ENCODE peak calls at places on chromosomes 1 and 21, in six cellular contexts. One of them, this sample, is unnamed. For H3K27me3, the result is how much of the 10 kb centered on the place peaks cover.

GRCh38 chr1:216665381-216665780 is 57.8 kb downstream of the ESRRG start:
- DNase-seq in breast epithelium: no peak
- DNase-seq in sigmoid colon: no peak
- DNase-seq in stomach: no peak
- DNase-seq in tibial nerve: no peak
- DNase-seq in heart left ventricle: no peak
- DNase-seq in this sample: no peak

GRCh38 chr21:40466893-40467483 is 380.0 kb downstream of the DSCAM start:
- DNase-seq in breast epithelium: no peak
- DNase-seq in sigmoid colon: no peak
- DNase-seq in stomach: no peak
- DNase-seq in tibial nerve: no peak
- DNase-seq in heart left ventricle: no peak
- DNase-seq in this sample: no peak

GRCh38 chr21:21196848-21197247 is 198.6 kb downstream of the NCAM2 start:
- DNase-seq in breast epithelium: no peak
- DNase-seq in sigmoid colon: no peak
- DNase-seq in stomach: no peak
- DNase-seq in tibial nerve: no peak
- DNase-seq in heart left ventricle: no peak
- DNase-seq in this sample: no peak

GRCh38 chr21:17542371-17542992 is 29.6 kb downstream of the CXADR start:
- DNase-seq in breast epithelium: no peak
- DNase-seq in sigmoid colon: no peak
- DNase-seq in stomach: no peak
- DNase-seq in tibial nerve: no peak
- DNase-seq in heart left ventricle: no peak
- DNase-seq in this sample: no peak

GRCh38 chr1:197343663-197344273 is 75.7 kb downstream of the CRB1 start:
- DNase-seq in breast epithelium: no peak
- DNase-seq in sigmoid colon: no peak
- DNase-seq in stomach: no peak
- DNase-seq in tibial nerve: no peak
- DNase-seq in heart left ventricle: no peak
- DNase-seq in this sample: no peak

GRCh38 chr1:94047914-94048313 is 73.0 kb downstream of the ABCA4 start:
- DNase-seq in breast epithelium: no peak
- DNase-seq in sigmoid colon: no peak
- DNase-seq in stomach: no peak
- DNase-seq in tibial nerve: no peak
- DNase-seq in heart left ventricle: no peak
- DNase-seq in this sample: no peak

GRCh38 chr1:69138172-69138571 is 429.6 kb upstream of the LRRC7 start:
- DNase-seq in breast epithelium: no peak
- DNase-seq in sigmoid colon: no peak
- DNase-seq in stomach: no peak
- DNase-seq in tibial nerve: no peak
- DNase-seq in heart left ventricle: no peak
- DNase-seq in this sample: no peak

GRCh38 chr1:161185282-161185682 is 8.0 kb upstream of the B4GALT3 start:
- DNase-seq in breast epithelium: no peak
- DNase-seq in sigmoid colon: peak
- DNase-seq in stomach: peak
- DNase-seq in tibial nerve: no peak
- DNase-seq in heart left ventricle: peak
- DNase-seq in this sample: no peak

GRCh38 chr1:227356582-227357228 is 38.4 kb upstream of the CDC42BPA start:
- DNase-seq in breast epithelium: no peak
- DNase-seq in sigmoid colon: no peak
- DNase-seq in stomach: peak
- DNase-seq in tibial nerve: no peak
- DNase-seq in heart left ventricle: no peak
- DNase-seq in this sample: no peak

GRCh38 chr1:5933050-5933449 is 59.2 kb downstream of the NPHP4 start:
- DNase-seq in breast epithelium: no peak
- DNase-seq in sigmoid colon: no peak
- DNase-seq in stomach: no peak
- DNase-seq in tibial nerve: no peak
- DNase-seq in heart left ventricle: no peak
- DNase-seq in this sample: peak

GRCh38 chr1:20073247-20073646 is 3.3 kb downstream of the PLA2G5 start:
- DNase-seq in breast epithelium: no peak
- DNase-seq in sigmoid colon: peak
- DNase-seq in stomach: no peak
- DNase-seq in tibial nerve: no peak
- DNase-seq in heart left ventricle: no peak
- DNase-seq in this sample: peak

GRCh38 chr1:96473791-96474452 is 247.7 kb upstream of the PTBP2 start:
- DNase-seq in breast epithelium: no peak
- DNase-seq in sigmoid colon: no peak
- DNase-seq in stomach: no peak
- DNase-seq in tibial nerve: no peak
- DNase-seq in heart left ventricle: no peak
- DNase-seq in this sample: no peak

GRCh38 chr1:63322944-63323865 is 838 bp downstream of the FOXD3 start:
- DNase-seq in breast epithelium: no peak
- DNase-seq in sigmoid colon: peak
- DNase-seq in stomach: no peak
- DNase-seq in tibial nerve: no peak
- DNase-seq in heart left ventricle: no peak
- DNase-seq in this sample: no peak

GRCh38 chr1:51644533-51645197 is 27.8 kb downstream of the OSBPL9 start:
- DNase-seq in breast epithelium: no peak
- DNase-seq in sigmoid colon: peak
- DNase-seq in stomach: no peak
- DNase-seq in tibial nerve: no peak
- DNase-seq in heart left ventricle: peak
- DNase-seq in this sample: no peak

GRCh38 chr21:34880401-34880800 is 168.7 kb downstream of the RUNX1 start:
- DNase-seq in breast epithelium: no peak
- DNase-seq in sigmoid colon: no peak
- DNase-seq in stomach: no peak
- DNase-seq in tibial nerve: no peak
- DNase-seq in heart left ventricle: no peak
- DNase-seq in this sample: no peak
- H3K27me3 ChIP-seq in breast epithelium: under half
- H3K27me3 ChIP-seq in sigmoid colon: under half
- H3K27me3 ChIP-seq in stomach: under half
- H3K27me3 ChIP-seq in tibial nerve: under half
- H3K27me3 ChIP-seq in heart left ventricle: under half
- H3K27me3 ChIP-seq in this sample: under half

DNA sequence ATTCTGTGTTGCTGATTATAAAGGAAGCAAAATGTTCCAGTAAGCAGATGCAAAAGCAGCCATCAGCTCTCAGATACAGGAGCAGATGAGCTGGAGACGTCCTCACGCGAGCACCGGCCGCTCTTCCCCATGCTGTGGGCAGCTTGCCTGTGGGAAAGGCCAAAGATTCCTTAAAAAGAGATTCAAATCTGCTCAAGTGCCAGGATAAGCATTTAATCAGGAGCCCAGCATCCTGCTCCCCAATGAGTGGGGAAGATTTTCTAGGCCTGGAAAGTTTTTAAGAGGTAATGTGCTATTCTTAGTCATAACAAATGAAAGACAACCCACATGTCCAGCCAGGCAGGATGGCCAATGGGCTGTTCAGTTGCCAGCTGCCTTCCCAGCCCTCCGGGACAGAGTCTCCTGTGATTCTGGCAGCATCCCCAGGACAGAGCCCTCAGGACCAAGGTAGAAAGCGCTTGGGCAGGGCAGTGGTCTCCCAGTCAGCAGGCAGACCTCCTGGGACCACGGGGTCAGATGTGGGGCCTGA is 108.2 kb upstream of the TMPRSS2 start:
- DNase-seq in breast epithelium: no peak
- DNase-seq in sigmoid colon: peak
- DNase-seq in stomach: no peak
- DNase-seq in tibial nerve: no peak
- DNase-seq in heart left ventricle: no peak
- DNase-seq in this sample: no peak
- TF ChIP-seq POLR2A in breast epithelium: no peak
- TF ChIP-seq POLR2A in sigmoid colon: no peak
- TF ChIP-seq POLR2A in stomach: no peak
- TF ChIP-seq POLR2A in tibial nerve: no peak
- TF ChIP-seq POLR2A in heart left ventricle: no peak
- TF ChIP-seq POLR2A in this sample: no peak

GRCh38 chr1:1438531-1439381 is 3.3 kb downstream of the VWA1 start:
- DNase-seq in breast epithelium: no peak
- DNase-seq in sigmoid colon: no peak
- DNase-seq in stomach: no peak
- DNase-seq in tibial nerve: no peak
- DNase-seq in heart left ventricle: no peak
- DNase-seq in this sample: no peak

GRCh38 chr1:1436634-1437032 is 1.1 kb downstream of the VWA1 start:
- DNase-seq in breast epithelium: no peak
- DNase-seq in sigmoid colon: no peak
- DNase-seq in stomach: no peak
- DNase-seq in tibial nerve: no peak
- DNase-seq in heart left ventricle: no peak
- DNase-seq in this sample: no peak

GRCh38 chr1:1437033-1437903 is 1.8 kb downstream of the VWA1 start:
- DNase-seq in breast epithelium: no peak
- DNase-seq in sigmoid colon: no peak
- DNase-seq in stomach: no peak
- DNase-seq in tibial nerve: no peak
- DNase-seq in heart left ventricle: no peak
- DNase-seq in this sample: no peak

GRCh38 chr1:1439550-1440261 is 4.2 kb downstream of the VWA1 start:
- DNase-seq in breast epithelium: no peak
- DNase-seq in sigmoid colon: no peak
- DNase-seq in stomach: no peak
- DNase-seq in tibial nerve: no peak
- DNase-seq in heart left ventricle: no peak
- DNase-seq in this sample: no peak

DNA sequence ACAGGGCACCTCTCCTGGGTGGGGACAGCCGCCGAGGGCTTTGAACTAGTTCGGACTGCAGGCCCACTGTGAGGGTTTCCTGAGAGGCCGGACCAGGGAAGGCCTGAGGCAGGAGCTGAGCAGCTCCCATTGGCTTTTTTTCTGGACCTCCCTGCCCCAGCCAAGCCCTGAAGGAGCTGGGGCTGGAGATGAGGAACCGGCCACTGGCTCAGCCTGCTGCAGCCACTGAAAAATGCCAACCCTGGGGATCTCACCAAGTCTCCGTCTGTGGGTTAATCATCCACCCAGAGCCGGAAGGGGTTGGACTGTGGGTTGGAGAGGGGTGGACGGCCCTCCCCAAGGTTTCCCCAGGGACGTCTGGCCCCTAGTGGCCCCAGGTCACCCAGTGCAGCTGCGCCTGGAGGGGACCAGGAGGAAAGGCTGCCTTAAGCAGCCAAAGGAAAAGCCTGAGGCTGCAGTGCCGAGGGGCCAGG is 2.5 kb downstream of the VWA1 start:
- DNase-seq in breast epithelium: no peak
- DNase-seq in sigmoid colon: no peak
- DNase-seq in stomach: peak
- DNase-seq in tibial nerve: no peak
- DNase-seq in heart left ventricle: no peak
- DNase-seq in this sample: no peak
- H3K27me3 ChIP-seq in breast epithelium: under half
- H3K27me3 ChIP-seq in sigmoid colon: under half
- H3K27me3 ChIP-seq in stomach: under half
- H3K27me3 ChIP-seq in tibial nerve: under half
- H3K27me3 ChIP-seq in heart left ventricle: under half
- H3K27me3 ChIP-seq in this sample: under half

GRCh38 chr1:3312894-3313578 is 141.4 kb upstream of the ARHGEF16 start:
- DNase-seq in breast epithelium: peak
- DNase-seq in sigmoid colon: peak
- DNase-seq in stomach: peak
- DNase-seq in tibial nerve: peak
- DNase-seq in heart left ventricle: peak
- DNase-seq in this sample: no peak
- TF ChIP-seq POLR2A in breast epithelium: no peak
- TF ChIP-seq POLR2A in sigmoid colon: peak
- TF ChIP-seq POLR2A in stomach: no peak
- TF ChIP-seq POLR2A in tibial nerve: peak
- TF ChIP-seq POLR2A in heart left ventricle: peak
- TF ChIP-seq POLR2A in this sample: no peak

GRCh38 chr1:162987866-162988265 is 81.3 kb upstream of the RGS4 start:
- DNase-seq in breast epithelium: no peak
- DNase-seq in sigmoid colon: no peak
- DNase-seq in stomach: no peak
- DNase-seq in tibial nerve: no peak
- DNase-seq in heart left ventricle: no peak
- DNase-seq in this sample: no peak
- H3K27me3 ChIP-seq in breast epithelium: under half
- H3K27me3 ChIP-seq in sigmoid colon: under half
- H3K27me3 ChIP-seq in stomach: under half
- H3K27me3 ChIP-seq in tibial nerve: under half
- H3K27me3 ChIP-seq in heart left ventricle: under half
- H3K27me3 ChIP-seq in this sample: under half

DNA sequence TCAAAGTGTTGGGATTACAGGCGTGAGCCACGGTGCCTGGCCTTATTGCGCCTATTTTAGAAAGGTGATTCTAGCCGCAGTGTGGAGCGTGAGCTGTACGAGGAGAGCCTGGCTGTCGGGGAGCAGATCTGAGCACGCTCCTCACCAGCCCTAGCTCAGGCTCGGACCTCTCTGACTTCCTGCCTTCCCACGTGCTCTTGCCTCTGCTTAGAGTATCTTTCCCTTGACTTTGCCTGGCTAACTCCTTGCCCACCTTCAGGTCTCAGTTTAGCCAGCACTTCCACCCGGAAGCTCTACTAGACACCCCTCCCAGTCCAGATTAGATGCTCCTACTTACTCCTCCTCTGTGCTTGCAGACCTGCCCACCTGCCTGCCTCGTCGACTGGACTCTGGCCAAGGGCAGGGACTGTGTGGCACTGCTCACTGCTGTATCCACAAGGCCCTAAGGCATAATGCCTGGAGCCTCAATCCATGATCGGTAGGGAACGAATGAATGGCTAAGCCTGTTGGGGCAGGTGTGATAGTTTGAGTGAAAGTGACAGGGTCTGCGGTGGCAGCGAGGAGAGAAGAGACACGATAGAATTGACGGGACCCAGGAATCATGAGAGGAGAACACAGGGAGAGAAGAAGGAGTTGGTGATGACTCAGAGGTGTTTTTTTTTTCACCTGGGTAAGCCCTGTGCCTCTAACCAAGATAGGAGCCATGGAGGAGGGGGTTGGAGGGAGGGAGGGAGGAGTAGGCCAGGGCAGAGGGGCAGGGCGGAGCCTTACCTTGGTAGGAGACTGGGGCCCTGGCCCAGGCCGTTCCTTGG is 28.1 kb upstream of the WASF2 start:
- DNase-seq in breast epithelium: no peak
- DNase-seq in sigmoid colon: no peak
- DNase-seq in stomach: peak
- DNase-seq in tibial nerve: no peak
- DNase-seq in heart left ventricle: no peak
- DNase-seq in this sample: no peak
- TF ChIP-seq POLR2A in breast epithelium: no peak
- TF ChIP-seq POLR2A in sigmoid colon: no peak
- TF ChIP-seq POLR2A in stomach: no peak
- TF ChIP-seq POLR2A in tibial nerve: no peak
- TF ChIP-seq POLR2A in heart left ventricle: no peak
- TF ChIP-seq POLR2A in this sample: no peak

GRCh38 chr1:4868521-4868920 is 214.1 kb downstream of the AJAP1 start:
- DNase-seq in breast epithelium: no peak
- DNase-seq in sigmoid colon: no peak
- DNase-seq in stomach: no peak
- DNase-seq in tibial nerve: no peak
- DNase-seq in heart left ventricle: no peak
- DNase-seq in this sample: no peak

GRCh38 chr1:4871373-4871772 is 217.0 kb downstream of the AJAP1 start:
- DNase-seq in breast epithelium: no peak
- DNase-seq in sigmoid colon: no peak
- DNase-seq in stomach: no peak
- DNase-seq in tibial nerve: no peak
- DNase-seq in heart left ventricle: no peak
- DNase-seq in this sample: no peak
- H3K27me3 ChIP-seq in breast epithelium: under half
- H3K27me3 ChIP-seq in sigmoid colon: under half
- H3K27me3 ChIP-seq in stomach: under half
- H3K27me3 ChIP-seq in tibial nerve: under half
- H3K27me3 ChIP-seq in heart left ventricle: under half
- H3K27me3 ChIP-seq in this sample: under half